ENCODE peak calls at places on chromosome 10, in seven cellular contexts. V, N, E, G, Q, R and X are unnamed samples.

GRCh38 chr10:52740913-52741675 is 31.5 kb downstream of the MBL2 start:
- DNase-seq in N (no peak), Q (peak), G (peak), E (peak), R (no peak), V (peak), X (peak)

GRCh38 chr10:114115661-114116060 is 58.3 kb downstream of the CCDC186 start:
- DNase-seq in G (no peak), E (no peak), N (no peak), V (no peak), Q (no peak), R (no peak), X (no peak)

GRCh38 chr10:3924344-3924743 is 139.3 kb upstream of the KLF6 start:
- DNase-seq in E (peak), R (no peak), G (no peak), V (no peak), Q (no peak), N (peak), X (no peak)

GRCh38 chr10:15460661-15461060 is 89.6 kb upstream of the FAM171A1 start:
- DNase-seq in V (no peak), E (no peak), Q (no peak), R (no peak), G (no peak), N (no peak), X (no peak)

GRCh38 chr10:24432478-24433416 is 223.8 kb downstream of the KIAA1217 start:
- DNase-seq in E (no peak), N (peak), R (no peak), G (no peak), Q (no peak), V (no peak), X (no peak)

GRCh38 chr10:130354976-130355795 is 219.0 kb downstream of the GLRX3 start:
- DNase-seq in R (no peak), Q (no peak), G (no peak), E (no peak), N (no peak), V (no peak), X (no peak)

GRCh38 chr10:60427148-60427547 is 37.5 kb upstream of the ANK3 start:
- DNase-seq in Q (no peak), N (no peak), V (no peak), R (no peak), G (no peak), E (no peak), X (no peak)

GRCh38 chr10:90856261-90856660 is 1.6 kb downstream of the HTR7 start:
- DNase-seq in G (no peak), R (no peak), N (no peak), V (no peak), E (no peak), Q (no peak), X (no peak)

GRCh38 chr10:101161494-101162299 is 30.6 kb downstream of the TLX1 start:
- DNase-seq in N (peak), E (peak), Q (peak), G (peak), V (peak), R (peak), X (peak)

GRCh38 chr10:91214906-91215305 is 5.6 kb upstream of the PCGF5 start:
- DNase-seq in Q (no peak), R (no peak), G (no peak), E (no peak), N (no peak), V (no peak), X (no peak)

GRCh38 chr10:129949411-129950335 is 14.4 kb downstream of the EBF3 start:
- DNase-seq in Q (no peak), G (no peak), E (peak), V (no peak), R (no peak), N (no peak), X (no peak)

GRCh38 chr10:84244651-84245270 is at the start of gene RGR:
- DNase-seq in R (no peak), G (no peak), Q (peak), V (no peak), N (no peak), E (no peak), X (no peak)

GRCh38 chr10:69899727-69900595 is 98.3 kb downstream of the COL13A1 start:
- DNase-seq in G (no peak), N (no peak), V (no peak), Q (no peak), E (no peak), R (no peak), X (no peak)

GRCh38 chr10:25263931-25264330 is 89.1 kb downstream of the GPR158 start:
- DNase-seq in G (no peak), V (no peak), Q (no peak), N (no peak), R (no peak), E (no peak), X (no peak)

GRCh38 chr10:10271639-10272192 is 746.0 kb upstream of the CELF2 start:
- DNase-seq in G (no peak), R (no peak), N (no peak), E (no peak), V (no peak), Q (no peak), X (no peak)

GRCh38 chr10:109904397-109904796 is 18.9 kb downstream of the XPNPEP1 start:
- DNase-seq in Q (no peak), N (no peak), G (no peak), E (no peak), R (no peak), V (no peak), X (no peak)

GRCh38 chr10:63887026-63887589 is 365.9 kb downstream of the REEP3 start:
- DNase-seq in Q (no peak), N (no peak), E (peak), V (no peak), G (no peak), R (no peak), X (no peak)

GRCh38 chr10:120987359-120987758 is 136.2 kb downstream of the WDR11 start:
- DNase-seq in R (no peak), G (no peak), E (no peak), V (no peak), N (no peak), Q (no peak), X (no peak)

GRCh38 chr10:45427305-45427955 is 53.4 kb downstream of the ALOX5 start:
- DNase-seq in E (no peak), V (no peak), G (no peak), N (no peak), Q (no peak), R (no peak), X (no peak)

GRCh38 chr10:45429790-45430189 is 55.8 kb downstream of the ALOX5 start:
- DNase-seq in Q (no peak), G (no peak), E (no peak), V (no peak), R (no peak), N (no peak), X (no peak)

GRCh38 chr10:45425628-45426563 is 51.9 kb downstream of the ALOX5 start:
- DNase-seq in E (no peak), R (no peak), V (no peak), Q (no peak), N (peak), G (no peak), X (peak)

GRCh38 chr10:45428611-45429510 is 54.8 kb downstream of the ALOX5 start:
- DNase-seq in Q (no peak), V (no peak), E (no peak), N (no peak), R (no peak), G (no peak), X (no peak)

GRCh38 chr10:45427956-45428338 is 53.9 kb downstream of the ALOX5 start:
- DNase-seq in G (no peak), V (no peak), E (no peak), Q (no peak), R (no peak), N (no peak), X (no peak)
- TF ChIP-seq CTCF in G (no peak), V (no peak), E (no peak), Q (no peak), R (no peak), N (no peak), X (no peak)

GRCh38 chr10:76902949-76903348 is 734.7 kb downstream of the KCNMA1 start:
- DNase-seq in Q (peak), R (peak), V (peak), E (peak), N (no peak), G (no peak), X (peak)
- TF ChIP-seq CTCF in Q (peak), R (no peak), V (no peak), E (no peak), N (peak), G (no peak), X (no peak)

GRCh38 chr10:79079074-79079397 is 10.3 kb downstream of the ZMIZ1 start:
- DNase-seq in E (no peak), N (no peak), V (no peak), Q (no peak), G (no peak), R (no peak), X (no peak)

GRCh38 chr10:79079490-79080355 is 11.0 kb downstream of the ZMIZ1 start:
- DNase-seq in G (no peak), N (peak), Q (no peak), E (no peak), V (peak), R (no peak), X (no peak)

GRCh38 chr10:79082035-79082373 is 13.2 kb downstream of the ZMIZ1 start:
- DNase-seq in N (no peak), R (no peak), Q (no peak), G (no peak), E (no peak), V (no peak), X (no peak)

GRCh38 chr10:79082631-79083581 is 14.1 kb downstream of the ZMIZ1 start:
- DNase-seq in R (no peak), N (no peak), V (no peak), E (no peak), Q (no peak), G (no peak), X (no peak)

GRCh38 chr10:79081353-79082034 is 12.7 kb downstream of the ZMIZ1 start:
- DNase-seq in Q (no peak), G (no peak), V (no peak), E (no peak), R (no peak), N (peak), X (no peak)
- TF ChIP-seq CTCF in Q (no peak), G (no peak), V (no peak), E (no peak), R (no peak), N (no peak), X (no peak)

DNA sequence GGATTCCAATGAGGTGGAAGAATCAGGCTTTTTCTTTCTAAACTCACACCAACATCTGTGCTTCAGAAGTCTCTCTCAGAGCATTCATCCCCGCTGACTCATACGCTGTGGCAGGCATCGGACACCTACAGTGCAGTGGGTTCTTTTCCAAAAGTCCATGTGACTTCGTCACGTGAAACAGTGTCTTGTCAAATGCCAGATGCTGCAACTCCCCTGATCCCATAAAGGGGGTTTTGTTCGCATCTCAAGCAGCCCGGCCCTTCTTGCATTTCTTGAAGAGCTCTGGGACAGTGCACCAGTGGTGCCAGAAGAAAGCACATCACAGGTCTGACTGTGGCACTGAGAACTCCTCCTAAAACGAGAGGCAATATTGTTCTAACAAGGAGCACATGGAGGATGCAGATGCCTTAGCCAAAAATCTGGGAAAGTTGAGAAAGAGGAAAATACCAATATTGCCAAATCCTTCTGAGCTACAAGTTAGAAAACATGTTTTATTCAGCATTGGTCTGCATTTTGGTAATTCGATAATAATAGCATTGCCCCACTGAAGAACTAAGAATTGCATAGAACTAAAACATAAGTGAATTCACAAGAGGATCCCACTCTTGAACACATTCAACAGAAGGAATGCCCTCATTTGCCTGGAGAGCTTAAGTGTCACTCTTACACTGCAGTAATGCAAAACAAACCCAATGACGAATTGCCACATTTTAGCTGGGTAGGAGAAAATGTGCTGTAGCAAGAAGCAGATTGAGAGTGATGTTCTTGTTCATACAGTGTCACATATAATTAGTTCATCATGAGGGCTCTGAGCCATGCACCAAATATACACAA is 204.4 kb downstream of the CXCL12 start:
- DNase-seq in G (no peak), Q (no peak), N (no peak), R (no peak), V (no peak), E (no peak), X (peak)
- TF ChIP-seq CTCF in G (no peak), Q (no peak), N (no peak), R (no peak), V (no peak), E (no peak), X (no peak)

DNA sequence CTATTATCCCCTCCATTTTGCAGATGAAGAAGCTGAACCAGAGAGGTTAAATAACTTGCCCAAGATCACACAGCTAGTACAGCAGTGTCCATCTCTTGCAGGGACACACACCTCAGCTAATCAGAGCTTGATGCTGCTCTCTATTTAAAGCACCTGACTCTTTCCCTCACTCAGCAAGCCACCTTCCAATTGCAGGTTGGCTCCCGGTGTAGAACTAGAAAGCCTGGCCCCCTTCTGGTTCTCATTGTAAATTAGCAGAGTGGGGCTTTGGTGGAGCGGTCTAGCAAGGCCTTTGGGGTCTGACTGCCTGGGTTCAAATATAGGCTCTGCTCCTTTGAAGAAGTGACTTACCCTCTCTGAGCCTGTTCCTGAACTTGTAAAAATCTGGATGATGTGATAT is 176.4 kb downstream of the NEURL1 start:
- DNase-seq in V (no peak), G (no peak), Q (no peak), N (no peak), E (no peak), R (no peak), X (no peak)
- TF ChIP-seq CTCF in V (no peak), G (no peak), Q (no peak), N (no peak), E (no peak), R (no peak), X (no peak)

GRCh38 chr10:27504007-27504890 is at the start of gene RAB18:
- DNase-seq in V (peak), R (peak), E (peak), G (peak), Q (peak), N (peak), X (peak)
- TF ChIP-seq CTCF in V (no peak), R (no peak), E (no peak), G (no peak), Q (no peak), N (no peak), X (peak)